ENCODE peak calls at places on chromosomes 13 and 19, in six cellular contexts. O is ELF-1, F is AG09319, Z is choroid plexus epithelial cell, J is hepatocyte, I is T-cell. G is an unnamed sample.

GRCh38 chr19:30089086-30089665 is 147.1 kb downstream of the URI1 start:
- DNase-seq in I (no peak), O (no peak), F (no peak), J (no peak), Z (no peak), G (no peak)

GRCh38 chr13:56670563-56670962 is 470.2 kb upstream of the PRR20A start:
- DNase-seq in F (no peak), Z (no peak), J (no peak), I (no peak), O (no peak), G (no peak)

GRCh38 chr13:61187471-61187870 is 228.2 kb downstream of the PCDH20 start:
- DNase-seq in J (no peak), O (no peak), F (no peak), Z (no peak), I (no peak), G (no peak)

GRCh38 chr19:48421548-48421947 is 24.2 kb upstream of the GRWD1 start:
- DNase-seq in I (no peak), O (no peak), F (no peak), J (no peak), Z (no peak), G (no peak)

GRCh38 chr13:94674609-94675348 is 37.6 kb downstream of the SOX21 start:
- DNase-seq in O (peak; percentile 68), I (peak; percentile 5), F (peak; percentile 8), J (peak; percentile 78), Z (peak; percentile 60), G (peak; percentile 48)

GRCh38 chr13:58032676-58033440 is 401.3 kb downstream of the PCDH17 start:
- DNase-seq in F (no peak), O (no peak), J (no peak), I (no peak), Z (no peak), G (no peak)

GRCh38 chr19:46924874-46925547 is 64.2 kb downstream of the ARHGAP35 start:
- DNase-seq in I (no peak), O (no peak), F (no peak), Z (no peak), J (peak; percentile 57), G (no peak)

GRCh38 chr13:26255717-26256277 is 1.9 kb downstream of the CDK8 start:
- DNase-seq in Z (peak; percentile 31), J (peak; percentile 19), O (no peak), F (no peak), I (no peak), G (no peak)

GRCh38 chr19:48252625-48253024 is 3.1 kb downstream of the CARD8 start:
- DNase-seq in O (no peak), J (no peak), F (no peak), Z (no peak), I (no peak), G (no peak)

G was measured in CD8-positive, alpha-beta memory T cell.